ENCODE peak calls at places on chromosomes 12 and 14, in nine cellular contexts. L is nephron progenitor cell; I is stimulated activated CD8-positive, alpha-beta memory T cell treated with anti-CD3 and anti-CD28 coated beads, Interleukin-7, amount 100 ng/mL, for 1 hour; R is AG09309; Q is CD4-positive, alpha-beta T cell; D is sigmoid colon; E is heart right ventricle; C is activated CD4-positive, alpha-beta T cell treated with anti-CD3 and anti-CD28 coated beads, Interleukin-2, amount 10 ng/mL, durations not matched to agents 7 days and 5 days; O is A549. N is an unnamed sample.

GRCh38 chr12:51915003-51915625 is 7.8 kb downstream of the ACVRL1 start:
- DNase-seq in C (no peak), I (no peak), O (no peak), E (no peak), D (peak), Q (no peak), L (no peak), R (no peak), N (no peak)

GRCh38 chr12:78120866-78121590 is 290.3 kb downstream of the NAV3 start:
- DNase-seq in L (no peak), D (no peak), Q (no peak), R (no peak), E (no peak), O (peak), C (no peak), I (no peak), N (no peak)

GRCh38 chr12:94175763-94176660 is 27.6 kb downstream of the PLXNC1 start:
- DNase-seq in C (no peak), D (no peak), O (no peak), E (no peak), R (no peak), Q (no peak), I (no peak), L (no peak), N (no peak)

GRCh38 chr14:105989746-105990302 is 463.4 kb downstream of the TMEM121 start:
- DNase-seq in R (no peak), O (no peak), D (no peak), E (no peak), Q (no peak), L (no peak), I (no peak), C (no peak), N (no peak)

GRCh38 chr12:80299976-80300375 is 144.1 kb upstream of the PTPRQ start:
- DNase-seq in D (no peak), Q (no peak), C (no peak), E (no peak), I (no peak), O (no peak), L (no peak), R (no peak), N (no peak)

GRCh38 chr12:1883513-1883912 is 34.9 kb downstream of the CACNA2D4 start:
- DNase-seq in O (no peak), Q (no peak), D (no peak), E (no peak), R (no peak), L (no peak), I (no peak), C (no peak), N (no peak)

GRCh38 chr12:51388066-51388799 is 3.0 kb downstream of the GALNT6 start:
- DNase-seq in D (peak), O (no peak), E (no peak), I (no peak), R (peak), Q (no peak), L (no peak), C (no peak), N (no peak)

GRCh38 chr12:103830025-103830725 is 10.9 kb downstream of the NT5DC3 start:
- DNase-seq in L (no peak), O (no peak), E (no peak), Q (no peak), D (no peak), I (no peak), C (no peak), R (no peak), N (no peak)

GRCh38 chr14:73457050-73457934 is 1.1 kb downstream of the NUMB start:
- DNase-seq in C (peak), I (no peak), E (peak), R (no peak), D (peak), Q (peak), L (no peak), O (no peak), N (no peak)

GRCh38 chr12:112380663-112381420 is 1.4 kb downstream of the HECTD4 start:
- DNase-seq in R (no peak), D (no peak), C (no peak), Q (no peak), L (peak), O (no peak), E (peak), I (no peak), N (no peak)

GRCh38 chr14:80784824-80785223 is 156.7 kb downstream of the CEP128 start:
- DNase-seq in C (no peak), R (peak), I (no peak), Q (no peak), D (no peak), L (no peak), E (no peak), O (no peak), N (no peak)

GRCh38 chr12:68746572-68747180 is 700 bp downstream of the SLC35E3 start:
- DNase-seq in R (peak), E (peak), D (peak), I (no peak), O (peak), L (peak), Q (peak), C (peak), N (no peak)